ENCODE peak calls at places on chromosomes 5 and 9, in five cellular contexts. One of them, this sample, is unnamed.

GRCh38 chr9:112348257-112348992 is 15.0 kb upstream of the PTBP3 start:
- DNase-seq in effector memory CD4-positive, alpha-beta T cell: peak
- DNase-seq in kidney glomerular epithelial cell: no peak
- DNase-seq in SK-N-DZ: no peak
- DNase-seq in Kasumi-1: no peak
- DNase-seq in this sample: peak

GRCh38 chr5:93741136-93741811 is at the start of gene POU5F2:
- DNase-seq in effector memory CD4-positive, alpha-beta T cell: no peak
- DNase-seq in kidney glomerular epithelial cell: no peak
- DNase-seq in SK-N-DZ: no peak
- DNase-seq in Kasumi-1: no peak
- DNase-seq in this sample: no peak

GRCh38 chr9:90189306-90189705 is 453.3 kb downstream of the DIRAS2 start:
- DNase-seq in effector memory CD4-positive, alpha-beta T cell: no peak
- DNase-seq in kidney glomerular epithelial cell: no peak
- DNase-seq in SK-N-DZ: no peak
- DNase-seq in Kasumi-1: peak
- DNase-seq in this sample: no peak

GRCh38 chr5:94690778-94691177 is 72.3 kb downstream of the SLF1 start:
- DNase-seq in effector memory CD4-positive, alpha-beta T cell: no peak
- DNase-seq in kidney glomerular epithelial cell: no peak
- DNase-seq in SK-N-DZ: no peak
- DNase-seq in Kasumi-1: no peak
- DNase-seq in this sample: no peak

GRCh38 chr5:66558562-66558961 is 37.6 kb upstream of the MAST4 start:
- DNase-seq in effector memory CD4-positive, alpha-beta T cell: no peak
- DNase-seq in kidney glomerular epithelial cell: no peak
- DNase-seq in SK-N-DZ: no peak
- DNase-seq in Kasumi-1: no peak
- DNase-seq in this sample: no peak

GRCh38 chr9:35666045-35666444 is 1.1 kb upstream of the ARHGEF39 start:
- DNase-seq in effector memory CD4-positive, alpha-beta T cell: no peak
- DNase-seq in kidney glomerular epithelial cell: peak
- DNase-seq in SK-N-DZ: no peak
- DNase-seq in Kasumi-1: no peak
- DNase-seq in this sample: no peak

GRCh38 chr5:134083517-134083916 is 31.0 kb upstream of the TCF7 start:
- DNase-seq in effector memory CD4-positive, alpha-beta T cell: no peak
- DNase-seq in kidney glomerular epithelial cell: no peak
- DNase-seq in SK-N-DZ: no peak
- DNase-seq in Kasumi-1: no peak
- DNase-seq in this sample: peak

GRCh38 chr9:104794070-104794469 is 30.1 kb downstream of the NIPSNAP3B start:
- DNase-seq in effector memory CD4-positive, alpha-beta T cell: no peak
- DNase-seq in kidney glomerular epithelial cell: no peak
- DNase-seq in SK-N-DZ: no peak
- DNase-seq in Kasumi-1: no peak
- DNase-seq in this sample: no peak

GRCh38 chr9:122888480-122888879 is 16.7 kb downstream of the RC3H2 start:
- DNase-seq in effector memory CD4-positive, alpha-beta T cell: no peak
- DNase-seq in kidney glomerular epithelial cell: no peak
- DNase-seq in SK-N-DZ: no peak
- DNase-seq in Kasumi-1: no peak
- DNase-seq in this sample: no peak

GRCh38 chr5:137345396-137345795 is 153.7 kb downstream of the SPOCK1 start:
- DNase-seq in effector memory CD4-positive, alpha-beta T cell: no peak
- DNase-seq in kidney glomerular epithelial cell: no peak
- DNase-seq in SK-N-DZ: no peak
- DNase-seq in Kasumi-1: no peak
- DNase-seq in this sample: no peak

GRCh38 chr9:76354221-76354620 is 40.0 kb downstream of the RFK start:
- DNase-seq in effector memory CD4-positive, alpha-beta T cell: no peak
- DNase-seq in kidney glomerular epithelial cell: no peak
- DNase-seq in SK-N-DZ: no peak
- DNase-seq in Kasumi-1: no peak
- DNase-seq in this sample: no peak

GRCh38 chr5:124157320-124157719 is 589.1 kb downstream of the ZNF608 start:
- DNase-seq in effector memory CD4-positive, alpha-beta T cell: no peak
- DNase-seq in kidney glomerular epithelial cell: no peak
- DNase-seq in SK-N-DZ: no peak
- DNase-seq in Kasumi-1: peak
- DNase-seq in this sample: no peak

GRCh38 chr9:37311938-37312730 is 110.4 kb upstream of the GRHPR start:
- DNase-seq in effector memory CD4-positive, alpha-beta T cell: no peak
- DNase-seq in kidney glomerular epithelial cell: no peak
- DNase-seq in SK-N-DZ: no peak
- DNase-seq in Kasumi-1: no peak
- DNase-seq in this sample: no peak

GRCh38 chr9:21681641-21682040 is 120.8 kb upstream of the MTAP start:
- DNase-seq in effector memory CD4-positive, alpha-beta T cell: no peak
- DNase-seq in kidney glomerular epithelial cell: peak
- DNase-seq in SK-N-DZ: no peak
- DNase-seq in Kasumi-1: no peak
- DNase-seq in this sample: no peak

GRCh38 chr5:17413691-17414090 is 84.3 kb upstream of the TAF11L2 start:
- DNase-seq in effector memory CD4-positive, alpha-beta T cell: no peak
- DNase-seq in kidney glomerular epithelial cell: no peak
- DNase-seq in SK-N-DZ: no peak
- DNase-seq in Kasumi-1: no peak
- DNase-seq in this sample: no peak

GRCh38 chr9:124934290-124934689 is 6.6 kb downstream of the GOLGA1 start:
- DNase-seq in effector memory CD4-positive, alpha-beta T cell: no peak
- DNase-seq in kidney glomerular epithelial cell: peak
- DNase-seq in SK-N-DZ: no peak
- DNase-seq in Kasumi-1: no peak
- DNase-seq in this sample: no peak

GRCh38 chr5:39370555-39371366 is 6.5 kb upstream of the C9 start:
- DNase-seq in effector memory CD4-positive, alpha-beta T cell: no peak
- DNase-seq in kidney glomerular epithelial cell: no peak
- DNase-seq in SK-N-DZ: no peak
- DNase-seq in Kasumi-1: no peak
- DNase-seq in this sample: no peak

GRCh38 chr5:9498541-9499497 is 47.1 kb downstream of the SEMA5A start:
- DNase-seq in effector memory CD4-positive, alpha-beta T cell: no peak
- DNase-seq in kidney glomerular epithelial cell: no peak
- DNase-seq in SK-N-DZ: peak
- DNase-seq in Kasumi-1: peak
- DNase-seq in this sample: no peak

GRCh38 chr9:123309611-123310010 is 41.2 kb upstream of the STRBP start:
- DNase-seq in effector memory CD4-positive, alpha-beta T cell: no peak
- DNase-seq in kidney glomerular epithelial cell: no peak
- DNase-seq in SK-N-DZ: no peak
- DNase-seq in Kasumi-1: no peak
- DNase-seq in this sample: no peak

GRCh38 chr5:141597394-141597793 is 21.4 kb downstream of the DIAPH1 start:
- DNase-seq in effector memory CD4-positive, alpha-beta T cell: no peak
- DNase-seq in kidney glomerular epithelial cell: no peak
- DNase-seq in SK-N-DZ: no peak
- DNase-seq in Kasumi-1: no peak
- DNase-seq in this sample: no peak

This sample was measured in CD14-positive monocyte.